ENCODE peak calls at places on chromosome 2, in ten cellular contexts. K, R, W, M, A, C, U, X, T and G are unnamed samples.

GRCh38 chr2:151999058-151999457 is 99.8 kb downstream of the CACNB4 start:
- DNase-seq in K (peak), R (peak), W (peak), M (peak), A (peak), C (peak), U (peak), X (peak), T (no peak), G (no peak)

GRCh38 chr2:66443183-66443976 is 8.5 kb downstream of the MEIS1 start:
- DNase-seq in K (no peak), R (no peak), W (no peak), M (no peak), A (peak), C (no peak), U (no peak), X (peak), T (no peak), G (no peak)

GRCh38 chr2:66508358-66509071 is 73.6 kb downstream of the MEIS1 start:
- DNase-seq in K (no peak), R (no peak), W (peak), M (no peak), A (peak), C (peak), U (no peak), X (peak), T (no peak), G (no peak)

GRCh38 chr2:26316041-26316440 is 29.9 kb upstream of the SELENOI start:
- DNase-seq in K (no peak), R (peak), W (peak), M (no peak), A (no peak), C (peak), U (peak), X (peak), T (no peak), G (no peak)

GRCh38 chr2:18824317-18824716 is 234.9 kb upstream of the NT5C1B start:
- DNase-seq in K (no peak), R (no peak), W (no peak), M (no peak), A (no peak), C (no peak), U (no peak), X (no peak), T (no peak), G (no peak)

GRCh38 chr2:75309596-75310290 is 110.4 kb upstream of the TACR1 start:
- DNase-seq in K (no peak), R (no peak), W (no peak), M (no peak), A (peak), C (no peak), U (no peak), X (peak), T (no peak), G (no peak)

GRCh38 chr2:20074001-20074648 is 22.7 kb upstream of the LAPTM4A start:
- DNase-seq in K (no peak), R (no peak), W (peak), M (peak), A (no peak), C (no peak), U (no peak), X (no peak), T (no peak), G (no peak)

GRCh38 chr2:110804915-110805314 is 72.5 kb downstream of the ACOXL start:
- DNase-seq in K (no peak), R (no peak), W (no peak), M (no peak), A (no peak), C (no peak), U (peak), X (no peak), T (no peak), G (no peak)

GRCh38 chr2:239394346-239394945 is 6.4 kb downstream of the HDAC4 start:
- DNase-seq in K (no peak), R (no peak), W (no peak), M (no peak), A (no peak), C (no peak), U (no peak), X (no peak), T (no peak), G (no peak)

GRCh38 chr2:7111626-7112025 is 194.4 kb downstream of the RNF144A start:
- DNase-seq in K (no peak), R (peak), W (no peak), M (no peak), A (no peak), C (no peak), U (peak), X (peak), T (no peak), G (no peak)

GRCh38 chr2:239152239-239152915 is 248.4 kb downstream of the HDAC4 start:
- DNase-seq in K (no peak), R (no peak), W (no peak), M (no peak), A (no peak), C (no peak), U (no peak), X (no peak), T (no peak), G (no peak)

GRCh38 chr2:113078350-113078839 is 10.6 kb downstream of the IL1F10 start:
- DNase-seq in K (peak), R (no peak), W (no peak), M (no peak), A (no peak), C (no peak), U (no peak), X (peak), T (no peak), G (no peak)

GRCh38 chr2:229917793-229918192 is 4.0 kb downstream of the TRIP12 start:
- DNase-seq in K (no peak), R (no peak), W (no peak), M (no peak), A (no peak), C (no peak), U (no peak), X (no peak), T (no peak), G (no peak)

GRCh38 chr2:55268288-55268906 is 634 bp downstream of the MTIF2 start:
- DNase-seq in K (no peak), R (peak), W (no peak), M (no peak), A (peak), C (no peak), U (peak), X (no peak), T (no peak), G (no peak)

GRCh38 chr2:6958616-6959235 is 41.5 kb downstream of the RNF144A start:
- DNase-seq in K (no peak), R (no peak), W (no peak), M (no peak), A (no peak), C (peak), U (no peak), X (peak), T (no peak), G (no peak)

GRCh38 chr2:144669196-144669987 is 149.5 kb upstream of the ZEB2 start:
- DNase-seq in K (no peak), R (peak), W (no peak), M (no peak), A (no peak), C (no peak), U (no peak), X (no peak), T (no peak), G (no peak)

GRCh38 chr2:200795044-200795443 is 16.7 kb upstream of the BZW1 start:
- DNase-seq in K (no peak), R (no peak), W (no peak), M (no peak), A (peak), C (peak), U (no peak), X (peak), T (no peak), G (no peak)

GRCh38 chr2:110140433-110140832 is 24.8 kb upstream of the MALL start:
- DNase-seq in K (no peak), R (no peak), W (no peak), M (no peak), A (no peak), C (no peak), U (no peak), X (no peak), T (no peak), G (no peak)

GRCh38 chr2:45024600-45025291 is 15.5 kb upstream of the SIX2 start:
- DNase-seq in K (peak), R (peak), W (no peak), M (no peak), A (peak), C (peak), U (peak), X (peak), T (peak), G (peak)

GRCh38 chr2:216943109-216943508 is 83.2 kb upstream of the TNP1 start:
- DNase-seq in K (no peak), R (no peak), W (no peak), M (no peak), A (no peak), C (no peak), U (no peak), X (no peak), T (no peak), G (no peak)

GRCh38 chr2:187590175-187590574 is 35.9 kb upstream of the TFPI start:
- DNase-seq in K (no peak), R (no peak), W (no peak), M (no peak), A (no peak), C (no peak), U (no peak), X (no peak), T (no peak), G (no peak)

GRCh38 chr2:152336854-152337510 is 2.0 kb downstream of the FMNL2 start:
- DNase-seq in K (no peak), R (no peak), W (peak), M (no peak), A (peak), C (peak), U (no peak), X (peak), T (no peak), G (peak)

GRCh38 chr2:85250045-85250444 is 77.7 kb downstream of the TGOLN2 start:
- DNase-seq in K (no peak), R (no peak), W (no peak), M (no peak), A (peak), C (no peak), U (no peak), X (peak), T (no peak), G (no peak)

GRCh38 chr2:159046966-159047365 is 78.5 kb downstream of the TANC1 start:
- DNase-seq in K (no peak), R (no peak), W (no peak), M (no peak), A (peak), C (peak), U (no peak), X (peak), T (no peak), G (no peak)

GRCh38 chr2:61759718-61760117 is 94.1 kb downstream of the FAM161A start:
- DNase-seq in K (peak), R (no peak), W (no peak), M (no peak), A (peak), C (peak), U (no peak), X (peak), T (no peak), G (peak)

GRCh38 chr2:23651187-23651983 is 266.4 kb downstream of the KLHL29 start:
- DNase-seq in K (peak), R (no peak), W (no peak), M (no peak), A (peak), C (peak), U (no peak), X (peak), T (no peak), G (peak)

GRCh38 chr2:73263540-73264331 is 20.5 kb downstream of the FBXO41 start:
- DNase-seq in K (no peak), R (no peak), W (no peak), M (no peak), A (no peak), C (no peak), U (no peak), X (no peak), T (no peak), G (no peak)

GRCh38 chr2:121705390-121705789 is 31.3 kb downstream of the NIFK start:
- DNase-seq in K (no peak), R (no peak), W (no peak), M (no peak), A (no peak), C (no peak), U (no peak), X (no peak), T (no peak), G (no peak)

GRCh38 chr2:20034821-20035220 is 16.6 kb downstream of the LAPTM4A start:
- DNase-seq in K (no peak), R (no peak), W (no peak), M (no peak), A (no peak), C (no peak), U (no peak), X (no peak), T (no peak), G (no peak)

GRCh38 chr2:169448865-169449264 is 30.4 kb upstream of the BBS5 start:
- DNase-seq in K (no peak), R (no peak), W (no peak), M (no peak), A (no peak), C (no peak), U (no peak), X (no peak), T (no peak), G (no peak)

GRCh38 chr2:169839954-169840746 is 12.9 kb downstream of the UBR3 start:
- DNase-seq in K (no peak), R (no peak), W (no peak), M (no peak), A (no peak), C (peak), U (no peak), X (no peak), T (no peak), G (no peak)

GRCh38 chr2:129935118-129935517 is 44.3 kb upstream of the RAB6C start:
- DNase-seq in K (no peak), R (no peak), W (no peak), M (no peak), A (no peak), C (no peak), U (no peak), X (peak), T (no peak), G (no peak)

GRCh38 chr2:101725515-101726192 is 28.1 kb downstream of the MAP4K4 start:
- DNase-seq in K (no peak), R (peak), W (no peak), M (no peak), A (no peak), C (no peak), U (peak), X (peak), T (no peak), G (no peak)

GRCh38 chr2:46914578-46915230 is 902 bp downstream of the MCFD2 start:
- DNase-seq in K (no peak), R (no peak), W (peak), M (no peak), A (peak), C (peak), U (no peak), X (no peak), T (no peak), G (no peak)

GRCh38 chr2:46909771-46910419 is 5.7 kb downstream of the MCFD2 start:
- DNase-seq in K (peak), R (no peak), W (no peak), M (no peak), A (peak), C (peak), U (peak), X (peak), T (no peak), G (no peak)

GRCh38 chr2:46915281-46915810 is at the start of gene MCFD2:
- DNase-seq in K (no peak), R (no peak), W (no peak), M (peak), A (peak), C (peak), U (no peak), X (peak), T (no peak), G (no peak)

GRCh38 chr2:46915811-46916630 is 415 bp upstream of the MCFD2 start:
- DNase-seq in K (peak), R (peak), W (peak), M (peak), A (peak), C (peak), U (peak), X (peak), T (peak), G (peak)

DNA sequence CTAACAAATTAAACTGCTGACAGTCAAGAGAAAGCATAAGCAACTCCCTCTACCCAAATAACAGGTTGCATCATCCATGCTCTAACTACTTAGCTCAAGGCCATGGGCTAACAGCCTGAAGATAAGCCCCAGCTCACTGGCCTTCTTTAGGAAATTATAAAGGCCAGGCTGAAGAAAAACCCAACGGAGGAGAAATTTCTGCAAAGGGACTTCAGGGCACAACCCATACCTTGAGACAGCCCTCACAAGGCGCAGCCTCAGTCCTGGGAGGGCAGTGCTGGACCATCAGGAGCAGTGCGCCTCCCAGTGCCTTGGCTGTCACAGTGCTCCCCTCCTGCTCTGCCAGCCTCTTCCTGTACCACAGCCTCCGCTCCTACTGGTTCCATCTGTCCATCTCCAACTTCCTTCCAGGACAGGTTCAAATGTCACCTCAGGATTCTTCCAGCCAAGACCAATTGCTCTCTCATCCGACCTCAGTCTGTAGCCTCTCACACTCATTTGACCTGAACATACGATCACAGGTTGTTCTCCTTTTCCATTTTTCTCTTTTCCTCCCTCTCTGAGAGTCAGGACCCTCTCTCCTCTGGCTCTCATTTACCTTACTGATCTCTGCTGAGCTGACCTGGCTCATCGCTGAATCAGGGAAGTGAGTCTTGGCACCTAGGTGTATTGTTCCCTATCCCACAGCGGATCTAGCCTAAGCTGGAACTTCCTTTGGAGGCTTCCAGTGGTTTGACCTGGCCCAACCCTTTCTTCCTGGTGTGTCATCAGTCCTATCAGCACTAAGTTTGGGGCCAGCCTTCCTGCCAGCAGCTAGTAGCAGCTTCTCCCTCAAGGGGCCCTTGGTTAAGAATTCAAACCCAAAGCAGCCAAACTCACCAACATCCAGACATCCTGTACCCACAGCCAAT is 1.9 kb downstream of the MCFD2 start:
- DNase-seq in K (no peak), R (no peak), W (peak), M (no peak), A (peak), C (peak), U (no peak), X (peak), T (no peak), G (no peak)
- H3K4me3 ChIP-seq in K (peak), R (peak), W (peak), M (peak), A (peak), C (peak), U (no peak), X (peak), T (peak), G (peak)

GRCh38 chr2:228283491-228284171 is 102.1 kb upstream of the SPHKAP start:
- DNase-seq in K (no peak), R (no peak), W (no peak), M (no peak), A (no peak), C (no peak), U (peak), X (no peak), T (no peak), G (no peak)
- H3K4me3 ChIP-seq in K (no peak), R (no peak), W (no peak), M (no peak), A (no peak), C (no peak), U (no peak), X (no peak), T (no peak), G (no peak)

GRCh38 chr2:203870481-203870880 is 2.9 kb downstream of the CTLA4 start:
- DNase-seq in K (no peak), R (no peak), W (no peak), M (no peak), A (no peak), C (no peak), U (no peak), X (no peak), T (no peak), G (no peak)

GRCh38 chr2:203870942-203871341 is 3.4 kb downstream of the CTLA4 start:
- DNase-seq in K (no peak), R (no peak), W (no peak), M (no peak), A (no peak), C (no peak), U (no peak), X (no peak), T (no peak), G (no peak)

GRCh38 chr2:203869610-203870042 is 2.1 kb downstream of the CTLA4 start:
- DNase-seq in K (no peak), R (no peak), W (no peak), M (no peak), A (no peak), C (no peak), U (no peak), X (no peak), T (no peak), G (no peak)

GRCh38 chr2:203873461-203873860 is 5.9 kb downstream of the CTLA4 start:
- DNase-seq in K (no peak), R (no peak), W (no peak), M (no peak), A (no peak), C (no peak), U (no peak), X (no peak), T (no peak), G (no peak)

GRCh38 chr2:203871371-203871983 is 3.9 kb downstream of the CTLA4 start:
- DNase-seq in K (no peak), R (no peak), W (no peak), M (no peak), A (no peak), C (no peak), U (peak), X (no peak), T (no peak), G (no peak)
- H3K4me3 ChIP-seq in K (no peak), R (no peak), W (no peak), M (no peak), A (no peak), C (no peak), U (no peak), X (no peak), T (no peak), G (no peak)

GRCh38 chr2:58157754-58158153 is 83.4 kb downstream of the FANCL start:
- DNase-seq in K (no peak), R (no peak), W (no peak), M (no peak), A (no peak), C (no peak), U (no peak), X (no peak), T (no peak), G (no peak)

GRCh38 chr2:58156780-58157179 is 84.3 kb downstream of the FANCL start:
- DNase-seq in K (no peak), R (no peak), W (no peak), M (no peak), A (no peak), C (peak), U (no peak), X (peak), T (no peak), G (peak)

DNA sequence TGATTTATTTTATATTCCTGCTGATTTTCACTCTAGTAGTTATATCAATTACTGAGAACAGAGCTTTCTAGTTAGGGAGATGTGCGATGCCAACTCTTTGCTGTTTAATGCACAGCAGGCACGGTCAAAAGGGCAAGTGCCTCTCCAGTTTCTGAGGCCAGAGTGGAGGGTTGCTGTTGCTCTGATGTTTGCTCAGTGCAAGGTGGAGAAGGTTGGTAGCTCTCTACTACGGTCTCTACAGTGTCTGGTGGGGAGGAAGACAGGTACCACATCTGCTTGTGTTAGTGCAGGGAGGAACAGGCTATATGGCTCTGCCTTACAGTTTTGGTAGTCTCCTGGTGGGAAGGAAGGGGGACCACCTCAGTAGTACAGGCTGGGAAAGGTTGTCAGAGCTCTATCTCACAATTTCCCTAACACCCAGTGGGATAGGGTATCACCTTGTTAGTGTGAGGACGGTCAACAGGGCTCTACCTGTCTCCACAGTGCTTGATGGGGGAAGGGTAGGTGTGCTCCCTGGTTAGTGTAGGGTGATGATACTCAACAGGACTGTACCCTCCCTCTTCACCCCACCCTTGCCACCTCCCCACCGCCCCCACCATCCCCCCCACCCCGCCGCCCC is 85.9 kb downstream of the FANCL start:
- DNase-seq in K (no peak), R (no peak), W (no peak), M (no peak), A (no peak), C (no peak), U (no peak), X (no peak), T (no peak), G (no peak)
- H3K4me3 ChIP-seq in K (no peak), R (no peak), W (no peak), M (no peak), A (no peak), C (no peak), U (no peak), X (no peak), T (no peak), G (no peak)